ENCODE peak calls at places on chromosome 16, in four cellular contexts. H is sigmoid colon, M is HL-60, N is transverse colon. Z is an unnamed sample.

GRCh38 chr16:83268164-83268563 is 539.6 kb upstream of the HSBP1 start:
- DNase-seq in H (no peak), M (no peak), N (no peak), Z (no peak)

GRCh38 chr16:79272141-79272577 is 328.4 kb downstream of the MAF start:
- DNase-seq in H (no peak), M (no peak), N (peak; percentile 32), Z (peak; percentile 81)

GRCh38 chr16:27246439-27246838 is 22.1 kb downstream of the NSMCE1 start:
- DNase-seq in H (peak; percentile 66), M (no peak), N (no peak), Z (no peak)

GRCh38 chr16:75097941-75098897 is 18.4 kb downstream of the LDHD start:
- DNase-seq in H (no peak), M (no peak), N (no peak), Z (no peak)

GRCh38 chr16:67345401-67345800 is 18.8 kb downstream of the LRRC36 start:
- DNase-seq in H (no peak), M (no peak), N (peak; percentile 14), Z (no peak)

GRCh38 chr16:28010671-28011070 is 52.8 kb downstream of the GSG1L start:
- DNase-seq in H (no peak), M (peak; percentile 1), N (no peak), Z (no peak)

GRCh38 chr16:79528281-79528680 is 72.3 kb downstream of the MAF start:
- DNase-seq in H (no peak), M (no peak), N (no peak), Z (no peak)

GRCh38 chr16:89193576-89194293 is 6.6 kb downstream of the SLC22A31 start:
- DNase-seq in H (no peak), M (no peak), N (no peak), Z (peak; percentile 84)

GRCh38 chr16:11546522-11547485 is 39.9 kb downstream of the LITAF start:
- DNase-seq in H (no peak), M (no peak), N (no peak), Z (no peak)

DNA sequence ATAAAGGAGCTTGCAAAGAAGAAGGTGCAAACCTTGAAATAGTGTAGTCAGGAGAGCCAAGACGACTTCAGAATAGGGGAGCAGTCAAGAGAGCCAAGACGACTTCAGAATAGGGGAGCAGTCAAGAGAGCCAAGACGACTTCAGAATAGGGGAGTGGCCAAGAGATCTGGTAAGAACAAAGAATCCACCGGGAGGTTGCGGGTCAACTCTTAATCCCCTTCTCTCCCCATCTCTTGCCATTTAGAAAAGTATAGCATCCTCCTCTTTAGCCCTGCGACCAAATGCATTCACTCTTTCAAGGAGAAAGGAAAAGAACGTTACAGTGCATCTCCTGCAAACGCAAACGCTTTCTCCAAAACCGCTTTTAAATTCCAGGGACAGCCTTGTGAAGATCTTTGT is 708 bp downstream of the KNOP1 start:
- DNase-seq in H (peak; percentile 18), M (no peak), N (no peak), Z (no peak)
- TF ChIP-seq POLR2AphosphoS5 in H (no peak), M (no peak), N (no peak), Z (no peak)

GRCh38 chr16:383326-384020 is 1.7 kb upstream of the PGAP6 start:
- DNase-seq in H (no peak), M (no peak), N (peak; percentile 82), Z (peak; percentile 88)

GRCh38 chr16:391885-392335 is 5.1 kb upstream of the NME4 start:
- DNase-seq in H (no peak), M (peak; percentile 54), N (peak; percentile 65), Z (peak; percentile 88)

GRCh38 chr16:381788-382717 is at the start of gene PGAP6:
- DNase-seq in H (peak; percentile 83), M (no peak), N (peak; percentile 76), Z (peak; percentile 93)

GRCh38 chr16:389317-389716 is 7.5 kb upstream of the PGAP6 start:
- DNase-seq in H (no peak), M (no peak), N (no peak), Z (peak; percentile 68)

GRCh38 chr16:386641-387156 is 4.9 kb upstream of the PGAP6 start:
- DNase-seq in H (no peak), M (no peak), N (no peak), Z (peak; percentile 64)
- TF ChIP-seq CTCF in H (no peak), M (no peak), N (no peak), Z (no peak)

GRCh38 chr16:73546351-73546845 is 498.5 kb upstream of the ZFHX3 start:
- DNase-seq in H (no peak), M (no peak), N (no peak), Z (no peak)

GRCh38 chr16:73545713-73546112 is 497.8 kb upstream of the ZFHX3 start:
- DNase-seq in H (no peak), M (no peak), N (no peak), Z (no peak)

GRCh38 chr16:73544266-73544665 is 496.3 kb upstream of the ZFHX3 start:
- DNase-seq in H (no peak), M (no peak), N (no peak), Z (no peak)

DNA sequence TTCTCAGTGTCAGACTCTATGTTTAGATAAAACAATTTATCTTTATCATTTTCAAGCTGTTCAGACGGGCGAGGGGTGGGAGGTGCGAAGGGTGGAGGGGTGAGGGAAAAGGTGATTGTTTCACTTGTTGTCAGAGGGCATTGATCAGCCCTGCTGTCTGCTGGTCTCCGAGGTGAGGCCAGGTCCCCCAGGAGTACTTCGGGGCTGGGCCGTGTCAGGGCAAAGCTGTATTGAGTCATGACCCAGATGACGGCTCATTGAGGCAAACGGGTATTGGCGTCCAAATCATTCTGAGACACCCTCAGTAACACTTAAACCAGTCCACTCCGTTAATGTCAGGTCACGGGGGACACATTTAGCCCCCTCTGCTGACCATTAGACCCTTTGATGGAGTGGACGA is 502.0 kb upstream of the ZFHX3 start:
- DNase-seq in H (no peak), M (no peak), N (no peak), Z (no peak)
- H3K27me3 ChIP-seq in H (peaks cover 16% of the 10 kb centered on the region), M (peaks cover 31% of the 10 kb centered on the region), N (peaks cover 58% of the 10 kb centered on the region), Z (peaks cover 27% of the 10 kb centered on the region)

DNA sequence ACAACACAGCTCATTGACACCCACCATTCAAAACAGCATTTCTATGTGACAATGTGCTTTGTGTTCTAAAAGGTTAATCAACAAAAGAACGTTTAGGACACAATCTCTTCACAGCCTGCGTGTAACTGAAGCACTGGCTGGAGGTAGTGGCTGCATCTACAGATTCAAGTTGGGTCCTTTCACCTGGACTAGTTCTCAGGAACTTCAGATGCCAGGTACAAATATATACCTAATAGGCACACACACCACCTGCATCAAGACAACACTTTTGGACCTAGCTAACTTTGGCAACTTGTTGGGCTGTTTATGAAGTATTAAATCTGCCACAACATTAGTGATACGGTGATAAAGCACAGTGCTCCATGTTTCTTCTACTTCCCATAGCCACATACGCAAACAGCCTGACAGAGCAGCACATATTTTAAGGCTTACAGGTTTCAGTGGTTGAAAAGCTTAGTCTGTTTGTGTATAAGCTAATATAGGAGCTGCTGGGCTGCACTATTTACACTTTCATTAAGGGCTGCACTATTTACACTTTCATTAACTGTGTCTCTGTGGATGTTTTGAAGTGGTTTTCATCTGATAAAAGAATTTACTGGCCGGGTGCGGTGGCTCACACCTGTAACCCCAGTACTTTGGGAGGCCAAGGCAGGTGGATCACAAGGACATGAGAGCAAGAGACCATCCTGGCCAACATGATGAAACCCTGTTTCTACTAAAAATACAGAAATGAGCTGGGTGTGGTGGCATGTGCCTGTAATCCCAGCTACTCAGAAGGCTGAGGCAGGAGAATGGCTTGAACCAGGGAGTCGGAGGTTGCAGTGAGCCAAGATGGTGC is 132.6 kb downstream of the PARN start:
- DNase-seq in H (no peak), M (no peak), N (no peak), Z (no peak)
- TF ChIP-seq POLR2AphosphoS5 in H (peak; percentile 37), M (no peak), N (no peak), Z (no peak)

GRCh38 chr16:2950773-2951172 is 13.3 kb upstream of the KREMEN2 start:
- DNase-seq in H (no peak), M (no peak), N (no peak), Z (no peak)
- TF ChIP-seq CTCF in H (no peak), M (no peak), N (no peak), Z (no peak)

DNA sequence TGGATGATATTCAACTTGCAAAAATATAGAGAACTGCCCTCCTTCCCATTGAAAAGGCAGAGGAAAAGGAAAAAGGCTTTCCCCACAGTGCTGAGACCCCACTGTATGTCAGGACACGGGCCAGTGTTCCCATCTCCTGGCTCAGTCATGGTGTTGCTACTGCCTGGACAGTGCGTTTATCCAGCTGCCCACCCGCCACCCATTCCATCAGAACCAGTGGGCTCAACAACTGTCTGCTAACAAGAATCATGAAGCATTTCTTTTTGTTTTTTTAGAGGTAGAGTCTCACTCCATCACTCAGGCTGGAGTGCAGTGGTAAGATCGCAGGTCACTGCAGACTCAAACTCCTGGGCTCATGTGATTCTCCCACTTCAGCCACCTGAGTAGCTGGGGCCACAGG is 11.3 kb downstream of the FBXO31 start:
- DNase-seq in H (no peak), M (no peak), N (no peak), Z (peak; percentile 9)
- H3K27me3 ChIP-seq in H (no peaks in the 10 kb centered on the region), M (no peaks in the 10 kb centered on the region), N (no peaks in the 10 kb centered on the region), Z (no peaks in the 10 kb centered on the region)

Z was measured in spleen.